ENCODE peak calls at places on chromosome 21, in six cellular contexts. Z is endothelial cell, L is cardiac muscle cell, R is thoracic aorta, A is astrocyte of the cerebellum, H is osteocyte. B is an unnamed sample.

GRCh38 chr21:43758132-43758619 is 17.9 kb downstream of the CSTB start:
- DNase-seq in R (no peak), A (no peak), Z (no peak), H (no peak), L (peak; percentile 86), B (peak; percentile 82)

GRCh38 chr21:25999935-26000582 is 170.5 kb downstream of the APP start:
- DNase-seq in L (no peak), R (no peak), H (no peak), A (no peak), Z (no peak), B (no peak)

GRCh38 chr21:42367379-42368165 is 1.2 kb upstream of the TFF1 start:
- DNase-seq in Z (no peak), L (no peak), A (no peak), H (no peak), R (no peak), B (no peak)

GRCh38 chr21:34726627-34727337 is 58.0 kb downstream of the CLIC6 start:
- DNase-seq in R (no peak), Z (no peak), L (peak; percentile 16), H (no peak), A (no peak), B (no peak)

GRCh38 chr21:43771698-43772367 is 4.3 kb downstream of the CSTB start:
- DNase-seq in Z (no peak), L (no peak), R (no peak), H (no peak), A (no peak), B (no peak)

GRCh38 chr21:39911286-39911685 is 44.0 kb downstream of the PCP4 start:
- DNase-seq in Z (no peak), A (no peak), H (no peak), L (no peak), R (no peak), B (no peak)

GRCh38 chr21:43302356-43302700 is 124.6 kb downstream of the SIK1 start:
- DNase-seq in A (no peak), Z (no peak), H (no peak), R (no peak), L (no peak), B (no peak)

GRCh38 chr21:19123053-19123452 is 719.5 kb upstream of the TMPRSS15 start:
- DNase-seq in R (no peak), H (no peak), L (no peak), A (no peak), Z (no peak), B (no peak)

GRCh38 chr21:40615503-40616376 is 231.2 kb downstream of the DSCAM start:
- DNase-seq in L (no peak), A (no peak), R (no peak), Z (no peak), H (no peak), B (no peak)

GRCh38 chr21:14474995-14475394 is 71.1 kb downstream of the SAMSN1 start:
- DNase-seq in R (no peak), Z (no peak), H (no peak), A (no peak), L (no peak), B (no peak)
- TF ChIP-seq CTCF in R (no peak), Z (no peak), H (no peak), A (no peak), L (no peak), B (no peak)

DNA sequence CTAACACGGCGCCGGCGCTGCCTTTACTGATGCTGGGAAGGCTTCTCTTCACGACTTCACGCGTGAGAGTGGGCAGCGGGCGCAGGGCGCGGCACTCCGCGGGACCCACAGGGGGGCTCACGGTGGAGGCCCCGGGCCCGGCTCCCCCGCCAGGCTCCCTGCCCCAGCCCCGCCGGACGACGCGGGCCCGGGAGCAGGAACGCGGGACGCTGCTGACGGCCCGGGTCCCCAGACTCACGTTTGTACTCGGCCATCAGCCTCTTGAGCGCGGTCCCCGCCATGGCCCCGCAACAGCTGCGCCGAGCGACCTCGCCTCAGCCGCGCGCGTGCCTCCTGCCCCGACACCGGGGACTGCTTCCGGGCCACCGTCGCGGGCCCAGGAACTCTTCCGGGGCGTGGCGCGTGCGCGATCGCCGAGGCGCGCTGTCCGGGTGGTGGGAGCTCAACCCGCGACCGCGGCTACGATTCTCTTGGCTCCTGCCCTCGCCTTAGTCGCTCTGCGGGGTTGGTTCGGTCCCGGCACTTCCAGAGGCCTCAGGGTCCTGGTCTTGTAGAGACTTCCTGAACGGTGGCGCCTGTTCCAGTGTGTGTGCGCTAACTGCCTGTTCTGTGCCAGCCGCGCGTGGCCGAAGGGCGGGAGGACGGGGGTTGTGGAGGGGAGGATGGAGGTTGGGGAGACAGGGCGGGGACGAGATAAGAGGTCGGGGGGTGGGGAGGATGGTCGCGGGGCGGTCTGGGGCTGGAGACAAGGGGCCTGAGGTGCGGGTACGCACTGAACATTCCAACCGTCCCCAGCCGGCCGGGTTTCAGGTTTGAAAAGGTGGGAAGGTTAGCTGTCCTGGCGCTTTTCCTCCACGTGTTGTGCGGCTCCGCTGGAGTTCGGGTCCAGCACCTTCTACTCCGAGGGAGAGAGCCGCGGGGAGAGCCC is at the start of gene UBE2G2:
- DNase-seq in A (no peak), Z (peak; percentile 86), R (no peak), L (peak; percentile 78), H (peak; percentile 96), B (peak; percentile 73)
- TF ChIP-seq CTCF in A (no peak), Z (peak; percentile 4), R (no peak), L (no peak), H (no peak), B (no peak)

DNA sequence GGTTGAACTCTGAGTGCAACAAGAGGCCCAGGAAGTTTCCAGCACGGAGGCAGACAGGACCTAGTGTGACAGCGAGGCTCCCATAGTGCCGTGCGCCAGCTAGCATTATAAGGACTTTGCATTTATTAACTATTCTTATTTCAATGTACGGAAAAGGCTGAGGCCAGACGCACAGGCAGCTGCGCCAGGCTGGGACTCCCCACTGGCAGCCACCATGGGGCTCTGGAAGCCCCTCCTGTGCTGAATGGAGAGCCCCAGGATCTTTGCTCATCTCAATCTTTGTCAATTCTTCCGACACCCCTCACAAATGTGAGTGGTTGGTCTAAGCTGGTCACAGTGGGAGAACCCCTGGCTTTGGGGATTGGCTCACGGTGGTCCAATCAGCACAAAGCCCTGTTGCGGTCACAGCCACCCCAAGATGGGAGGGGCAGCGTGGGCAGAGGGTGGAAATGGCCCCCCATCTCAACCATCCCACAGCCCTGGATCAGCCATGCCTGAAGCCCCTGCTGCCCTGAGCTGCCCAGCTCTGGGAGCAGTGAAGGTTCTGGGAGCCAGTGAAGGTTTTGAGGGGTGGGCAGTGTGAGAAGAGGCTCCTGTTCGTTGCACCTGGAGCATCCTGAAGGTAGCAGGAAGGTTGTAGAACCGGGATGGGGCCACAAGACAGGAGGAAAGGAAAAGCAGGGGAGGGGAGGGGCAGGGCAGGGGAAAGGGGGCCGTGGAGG is 59.5 kb upstream of the ADARB1 start:
- DNase-seq in A (no peak), L (no peak), Z (no peak), H (no peak), R (no peak), B (no peak)
- TF ChIP-seq CTCF in A (no peak), L (no peak), Z (no peak), H (no peak), R (no peak), B (no peak)

DNA sequence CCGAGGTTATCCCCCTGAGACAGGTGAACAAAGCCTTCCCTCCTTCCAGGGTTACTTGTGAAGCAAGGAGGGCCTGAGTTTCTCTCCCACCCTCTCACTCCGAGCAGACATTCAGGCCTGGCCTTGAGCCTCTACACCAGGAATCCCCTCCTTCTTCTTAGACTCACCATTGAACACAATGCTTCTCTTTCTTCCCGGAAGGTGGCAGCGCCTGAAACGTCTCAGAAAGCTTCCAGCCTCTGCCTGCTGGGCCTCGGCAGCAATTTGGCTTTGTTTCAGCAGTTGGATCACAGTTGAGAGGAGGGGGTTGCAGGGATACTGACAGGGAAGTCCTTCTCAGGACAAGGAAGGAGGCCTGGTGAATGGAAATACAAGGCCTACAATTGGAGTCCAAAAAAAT is 6.3 kb downstream of the CLDN8 start:
- DNase-seq in L (peak; percentile 27), H (no peak), Z (no peak), R (no peak), A (no peak), B (no peak)
- TF ChIP-seq CTCF in L (peak; percentile 23), H (peak; percentile 36), Z (no peak), R (no peak), A (no peak), B (no peak)

DNA sequence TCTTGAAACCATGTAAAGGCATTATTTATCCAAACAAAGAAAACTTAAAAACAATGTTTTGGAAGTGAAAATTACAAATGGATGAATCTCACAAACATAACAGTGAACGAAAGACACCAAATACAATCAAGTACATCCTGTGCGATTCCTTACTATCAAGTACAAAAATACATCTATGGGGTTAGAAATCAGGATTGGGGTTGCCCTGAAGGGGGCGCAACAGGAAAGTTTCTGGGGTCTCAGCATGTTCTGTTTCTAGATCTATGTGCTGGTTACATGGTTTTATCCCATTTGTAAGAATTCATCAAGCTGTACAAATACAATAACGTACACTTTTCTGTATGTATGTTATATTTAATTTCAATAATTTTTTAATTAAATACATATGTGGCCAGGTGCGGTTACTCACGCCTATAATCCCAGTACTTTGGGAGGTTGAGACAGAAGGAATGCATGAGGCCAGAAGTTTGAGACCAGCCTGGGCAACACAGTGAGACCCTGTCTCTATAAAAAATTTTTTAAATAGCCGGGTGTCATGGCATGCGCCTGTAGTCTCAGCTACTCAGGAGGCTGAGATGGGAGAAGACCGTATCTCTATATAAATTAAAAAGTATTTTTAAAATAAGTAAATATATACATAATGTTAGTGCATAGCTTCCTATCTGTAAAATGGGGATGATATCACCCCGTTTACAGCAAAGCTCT is 121.5 kb upstream of the SOD1 start:
- DNase-seq in R (no peak), Z (peak; percentile 45), L (no peak), H (no peak), A (no peak), B (no peak)
- TF ChIP-seq CTCF in R (no peak), Z (peak; percentile 66), L (peak; percentile 18), H (peak; percentile 22), A (no peak), B (no peak)

GRCh38 chr21:33403786-33404571 is 766 bp downstream of the IFNGR2 start:
- DNase-seq in R (no peak), Z (peak; percentile 60), A (peak; percentile 19), L (peak; percentile 60), H (peak; percentile 87), B (peak; percentile 78)
- TF ChIP-seq CTCF in R (no peak), Z (no peak), A (no peak), L (no peak), H (no peak), B (no peak)

GRCh38 chr21:23936224-23936623 is 1671.1 kb downstream of the MRPL39 start:
- DNase-seq in A (peak; percentile 28), R (no peak), Z (no peak), L (peak; percentile 4), H (no peak), B (no peak)
- TF ChIP-seq CTCF in A (peak; percentile 79), R (no peak), Z (no peak), L (no peak), H (no peak), B (peak; percentile 40)

B was measured in right atrium auricular region.